ENCODE peak calls at places on chromosome X, in four cellular contexts. A is heart right ventricle, W is astrocyte of the cerebellum, Q is dorsolateral prefrontal cortex. F is an unnamed sample.

GRCh38 chrX:123083924-123084323 is 100.2 kb upstream of the GRIA3 start:
- DNase-seq in A (no peak), W (no peak), Q (no peak), F (no peak)

GRCh38 chrX:20205927-20206708 is 60.6 kb downstream of the RPS6KA3 start:
- DNase-seq in A (peak; percentile 10), W (no peak), Q (no peak), F (no peak)

GRCh38 chrX:108064613-108065012 is 19.7 kb downstream of the VSIG1 start:
- DNase-seq in A (no peak), W (no peak), Q (no peak), F (no peak)

GRCh38 chrX:131649741-131650140 is 105.9 kb downstream of the OR13H1 start:
- DNase-seq in A (no peak), W (no peak), Q (no peak), F (no peak)

GRCh38 chrX:41733939-41734338 is 10.0 kb downstream of the GPR82 start:
- DNase-seq in A (no peak), W (no peak), Q (no peak), F (no peak)

GRCh38 chrX:115689931-115690330 is 129.0 kb downstream of the PLS3 start:
- DNase-seq in A (no peak), W (no peak), Q (no peak), F (no peak)

GRCh38 chrX:679161-679979 is 48.8 kb downstream of the SHOX start:
- DNase-seq in A (no peak), W (no peak), Q (no peak), F (no peak)

GRCh38 chrX:12115377-12115776 is 22.9 kb upstream of the FRMPD4 start:
- DNase-seq in A (no peak), W (no peak), Q (no peak), F (no peak)

GRCh38 chrX:8879750-8880149 is 78.6 kb upstream of the FAM9A start:
- DNase-seq in A (no peak), W (no peak), Q (no peak), F (no peak)

GRCh38 chrX:120244395-120244734 is 6.2 kb upstream of the ZBTB33 start:
- DNase-seq in A (no peak), W (no peak), Q (no peak), F (no peak)

GRCh38 chrX:137166591-137166990 is 132.8 kb upstream of the GPR101 start:
- DNase-seq in A (no peak), W (no peak), Q (no peak), F (no peak)

GRCh38 chrX:67604979-67605703 is 61.3 kb downstream of the AR start:
- DNase-seq in A (no peak), W (peak; percentile 81), Q (no peak), F (no peak)

GRCh38 chrX:32896132-32896531 is 315.2 kb downstream of the DMD start:
- DNase-seq in A (no peak), W (no peak), Q (no peak), F (no peak)

GRCh38 chrX:11787564-11787963 is 29.5 kb downstream of the MSL3 start:
- DNase-seq in A (peak; percentile 52), W (peak; percentile 31), Q (peak; percentile 63), F (peak; percentile 50)

GRCh38 chrX:40005290-40006011 is 92.3 kb downstream of the BCOR start:
- DNase-seq in A (peak; percentile 8), W (no peak), Q (no peak), F (no peak)
- TF ChIP-seq CTCF in A (no peak), W (no peak), Q (no peak), F (no peak)

DNA sequence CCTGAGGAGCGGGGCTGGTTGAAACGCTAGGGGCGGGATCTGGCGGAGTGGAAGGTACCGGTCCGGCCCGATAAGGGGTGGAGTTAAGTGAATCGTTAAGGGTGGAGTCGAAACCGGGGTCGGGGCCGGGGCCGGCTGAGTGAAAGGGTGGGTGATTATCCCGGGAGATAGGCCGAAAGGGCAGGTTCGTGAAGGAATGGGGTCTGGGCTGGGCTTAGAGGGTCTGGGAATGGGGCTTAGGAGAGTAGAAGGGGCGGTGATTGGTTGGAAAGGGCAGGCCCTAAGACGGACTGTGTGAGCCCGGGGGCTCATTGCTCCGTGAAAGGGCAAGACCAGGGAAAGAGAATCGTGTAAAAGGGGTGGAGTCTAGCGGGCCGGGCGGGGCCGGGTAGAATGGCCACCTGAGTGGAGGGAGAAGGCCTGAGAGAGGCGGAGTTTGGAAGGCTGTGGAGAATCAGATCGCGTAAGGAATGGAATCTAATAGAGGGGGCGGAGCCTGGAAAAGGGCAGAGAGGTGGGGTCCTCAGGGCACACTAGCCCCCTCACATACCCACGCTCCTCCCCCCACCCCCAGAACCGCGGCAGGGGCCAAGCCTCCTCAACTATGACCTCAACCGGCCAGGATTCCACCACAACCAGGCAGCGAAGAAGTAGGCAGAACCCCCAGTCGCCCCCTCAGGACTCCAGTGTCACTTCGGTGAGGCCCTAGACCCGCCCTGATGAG is 384 bp downstream of the HDAC6 start:
- DNase-seq in A (peak; percentile 78), W (peak; percentile 51), Q (peak; percentile 30), F (peak; percentile 61)
- TF ChIP-seq CTCF in A (no peak), W (no peak), Q (no peak), F (no peak)

DNA sequence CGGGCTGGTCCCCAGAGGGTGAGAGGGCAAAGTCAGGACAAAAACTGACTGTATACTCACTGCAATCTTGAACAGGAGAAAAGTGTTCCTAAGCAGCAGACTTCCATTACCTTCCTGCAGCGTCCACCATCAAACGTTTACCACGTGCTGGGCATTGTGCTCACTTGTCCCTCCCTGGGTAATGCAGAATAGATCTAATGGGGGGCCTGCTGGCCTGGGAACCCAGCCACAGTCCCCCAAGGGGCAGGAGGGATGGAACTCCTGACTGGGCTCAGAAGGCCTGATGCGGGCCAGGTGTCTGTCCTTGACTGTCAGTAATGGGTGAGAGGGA is 37.6 kb upstream of the FAM156A start:
- DNase-seq in A (no peak), W (no peak), Q (no peak), F (no peak)
- TF ChIP-seq CTCF in A (no peak), W (no peak), Q (no peak), F (no peak)

GRCh38 chrX:153722704-153723350 is 1.4 kb downstream of the BCAP31 start:
- DNase-seq in A (no peak), W (no peak), Q (no peak), F (no peak)

GRCh38 chrX:153725832-153726285 is 1.2 kb downstream of the ABCD1 start:
- DNase-seq in A (no peak), W (no peak), Q (no peak), F (no peak)

GRCh38 chrX:153725039-153725831 is 579 bp downstream of the ABCD1 start:
- DNase-seq in A (no peak), W (no peak), Q (no peak), F (no peak)

GRCh38 chrX:153724252-153725038 is at the start of the genes ABCD1 and BCAP31:
- DNase-seq in A (peak; percentile 89), W (peak; percentile 44), Q (peak; percentile 82), F (peak; percentile 76)

DNA sequence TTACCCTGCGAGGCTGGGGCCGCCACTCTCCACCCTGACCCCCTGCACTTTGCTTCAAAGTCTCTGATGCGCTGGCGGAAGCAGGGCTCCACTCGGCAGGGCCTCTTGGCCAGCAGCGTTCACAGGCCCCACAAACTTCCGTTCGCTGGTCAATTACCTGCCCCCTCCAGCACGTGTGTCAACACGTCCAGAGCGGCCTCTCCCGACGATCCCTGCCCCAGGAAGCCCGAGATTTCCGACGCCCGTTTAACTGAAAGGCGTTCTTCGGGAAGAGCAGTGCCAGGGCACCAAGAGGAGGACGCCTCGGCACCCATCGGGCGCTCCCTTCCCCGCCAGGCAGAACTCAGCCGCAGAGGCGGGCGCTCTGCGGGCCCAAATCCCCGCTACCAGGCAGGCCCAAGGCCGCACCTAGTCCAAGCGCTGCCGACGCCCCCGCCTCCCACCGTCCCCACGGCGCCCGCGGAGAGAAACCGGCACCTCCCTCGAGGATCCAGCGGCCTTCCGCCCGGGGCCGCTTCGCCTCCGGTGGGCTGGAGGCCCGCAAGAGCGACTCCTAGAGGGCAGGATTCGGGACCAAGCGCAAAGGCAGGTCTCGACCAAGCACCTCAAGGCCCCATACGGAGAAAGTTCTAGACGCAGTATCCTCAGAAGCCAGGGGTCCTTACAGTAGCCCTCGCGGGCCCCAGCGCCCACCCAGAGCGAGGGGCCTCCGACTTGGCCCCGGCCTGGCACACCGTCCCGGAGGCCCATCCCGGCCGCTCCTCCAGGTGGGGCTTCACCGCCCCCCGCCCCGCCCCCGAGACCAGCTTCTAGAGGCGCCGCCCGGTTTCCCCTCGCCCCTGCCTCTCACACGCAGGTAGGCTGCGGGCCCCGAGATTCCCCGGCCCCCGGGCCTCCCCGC is 586 bp downstream of the BCAP31 start:
- DNase-seq in A (peak; percentile 18), W (no peak), Q (no peak), F (peak; percentile 24)
- TF ChIP-seq CTCF in A (peak; percentile 11), W (peak; percentile 50), Q (no peak), F (peak; percentile 45)

DNA sequence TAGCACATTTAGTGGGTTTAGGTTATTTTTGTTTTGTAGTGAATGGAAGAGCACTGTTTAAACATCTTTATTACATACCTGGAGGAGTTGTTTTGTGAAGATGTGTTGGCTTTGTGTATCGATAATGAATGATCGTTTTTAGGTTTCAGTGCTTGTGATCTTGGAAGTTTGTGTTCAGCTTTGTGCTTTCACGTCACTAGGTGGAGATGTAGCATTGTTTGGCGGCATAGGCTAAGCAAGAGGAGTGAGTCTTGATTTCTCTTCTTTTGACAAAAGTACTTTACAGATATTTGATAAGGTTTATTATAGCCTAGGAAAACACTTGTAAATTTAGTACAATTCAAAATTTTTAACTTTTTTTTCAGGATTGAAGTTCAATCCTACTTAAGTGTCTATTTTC is 50.4 kb downstream of the PDK3 start:
- DNase-seq in A (no peak), W (peak; percentile 16), Q (no peak), F (no peak)
- TF ChIP-seq CTCF in A (no peak), W (peak; percentile 47), Q (peak; percentile 46), F (peak; percentile 50)

DNA sequence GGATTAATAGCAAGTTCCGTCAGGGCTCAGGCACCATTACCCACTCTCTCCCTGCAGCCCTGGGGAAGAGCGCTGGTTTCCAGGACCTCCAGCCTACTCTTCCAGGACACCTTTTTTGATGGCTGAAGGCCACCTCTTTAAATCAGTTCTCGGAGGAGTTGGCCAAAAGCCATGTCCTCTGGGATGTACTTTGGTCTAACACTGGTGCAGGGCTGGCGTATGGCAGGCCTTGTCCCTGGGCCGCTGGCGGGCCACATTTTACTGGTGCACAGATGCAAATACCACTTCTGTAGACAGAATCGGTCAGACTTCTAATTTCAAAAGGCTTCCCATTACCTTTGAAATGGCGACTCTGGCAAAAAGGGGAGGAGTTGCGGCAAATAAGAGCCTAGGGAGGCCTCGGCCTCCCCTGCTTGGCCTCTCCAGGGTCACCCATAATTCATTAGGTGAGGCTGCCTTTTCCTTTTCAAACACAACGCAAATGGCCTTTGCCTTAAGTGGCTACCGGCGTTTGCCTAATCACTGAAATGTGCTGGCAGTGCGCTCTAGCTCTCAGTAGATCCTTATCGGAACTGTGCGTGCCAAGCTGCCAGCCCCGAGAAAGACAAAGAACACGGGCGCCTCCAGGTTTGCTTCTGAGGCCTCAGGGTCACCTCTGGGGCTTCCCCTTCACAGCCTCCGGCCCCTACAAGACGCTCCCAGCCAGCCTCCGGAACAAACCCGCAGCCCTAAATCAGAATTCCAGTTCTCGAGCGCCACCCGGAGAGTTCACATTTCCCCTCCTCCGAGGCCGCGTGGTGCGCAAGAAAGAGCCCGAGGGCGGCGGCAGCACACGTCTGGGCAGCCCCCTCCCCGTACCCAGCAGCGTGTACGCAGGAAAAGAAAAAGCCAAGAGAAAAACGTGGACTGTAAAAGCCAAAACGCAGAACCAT is 76.2 kb upstream of the BCOR start:
- DNase-seq in A (no peak), W (no peak), Q (no peak), F (no peak)
- TF ChIP-seq CTCF in A (no peak), W (no peak), Q (no peak), F (no peak)

DNA sequence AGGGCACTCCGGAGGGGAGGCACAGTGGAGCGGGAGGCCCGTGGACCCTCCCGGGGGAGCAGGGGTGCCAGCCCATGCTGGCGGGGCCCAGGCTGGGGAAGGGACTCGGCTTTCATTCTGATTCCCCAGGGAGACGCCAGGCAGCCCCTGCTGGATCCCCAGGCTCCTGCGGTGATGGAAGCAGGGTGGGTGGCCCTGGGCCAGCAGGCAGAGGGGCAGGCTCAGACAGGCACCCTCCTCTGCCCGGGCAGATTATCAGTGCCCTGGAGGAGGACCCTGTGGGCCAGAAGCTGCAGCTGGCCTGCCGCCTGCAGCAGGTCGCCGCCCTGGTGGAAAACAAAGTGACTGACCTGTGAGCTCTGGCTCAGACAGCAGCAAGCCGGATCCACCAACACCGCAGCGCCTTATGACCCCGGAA is 2.1 kb upstream of the SRPK3 start:
- DNase-seq in A (no peak), W (no peak), Q (no peak), F (no peak)
- TF ChIP-seq CTCF in A (no peak), W (no peak), Q (no peak), F (peak; percentile 8)

F was measured in progenitor cell of endocrine pancreas.